ENCODE peak calls at places on chromosomes 12 and 14, in four cellular contexts. Q is K562, D is HCT116, B is GM12878. N is an unnamed sample.

GRCh38 chr12:95643251-95643650 is 92.0 kb upstream of the USP44 start:
- DNase-seq in Q (no peak), D (no peak), B (no peak), N (no peak)

GRCh38 chr14:70078329-70078728 is 110.4 kb downstream of the SLC8A3 start:
- DNase-seq in Q (no peak), D (no peak), B (no peak), N (no peak)

GRCh38 chr12:43805857-43806736 is at the start of gene TWF1:
- DNase-seq in Q (peak; percentile 89), D (peak; percentile 27), B (no peak), N (peak; percentile 87)

GRCh38 chr12:132559652-132560420 is 50.5 kb downstream of the LRCOL1 start:
- DNase-seq in Q (peak; percentile 94), D (peak; percentile 18), B (no peak), N (peak; percentile 79)

GRCh38 chr12:132604108-132605054 is 6.0 kb downstream of the LRCOL1 start:
- DNase-seq in Q (no peak), D (no peak), B (no peak), N (no peak)

GRCh38 chr12:16606936-16607335 is 974 bp upstream of the LMO3 start:
- DNase-seq in Q (no peak), D (no peak), B (no peak), N (peak; percentile 49)

GRCh38 chr12:107344035-107344808 is 250.9 kb upstream of the CRY1 start:
- DNase-seq in Q (no peak), D (peak; percentile 84), B (no peak), N (no peak)

GRCh38 chr14:59425322-59425945 is 39.7 kb downstream of the GPR135 start:
- DNase-seq in Q (no peak), D (no peak), B (no peak), N (peak; percentile 41)

GRCh38 chr12:93098077-93098476 is 169.0 kb upstream of the EEA1 start:
- DNase-seq in Q (peak; percentile 50), D (peak; percentile 63), B (peak; percentile 51), N (peak; percentile 92)

GRCh38 chr12:110543252-110543959 is 39.7 kb downstream of the PPTC7 start:
- DNase-seq in Q (no peak), D (no peak), B (peak; percentile 90), N (no peak)

GRCh38 chr14:99520571-99521081 is 39.4 kb downstream of the CCNK start:
- DNase-seq in Q (no peak), D (no peak), B (no peak), N (no peak)

GRCh38 chr14:87149583-87150354 is 843.2 kb downstream of the GALC start:
- DNase-seq in Q (no peak), D (no peak), B (no peak), N (peak; percentile 97)

GRCh38 chr14:69240527-69241173 is 19.3 kb upstream of the GALNT16 start:
- DNase-seq in Q (no peak), D (no peak), B (no peak), N (no peak)

GRCh38 chr14:68359862-68360552 is 432.9 kb downstream of the ZFP36L1 start:
- DNase-seq in Q (no peak), D (peak; percentile 37), B (no peak), N (no peak)

GRCh38 chr12:131132118-131132892 is 178.6 kb downstream of the ADGRD1 start:
- DNase-seq in Q (peak; percentile 83), D (peak; percentile 47), B (no peak), N (peak; percentile 92)

GRCh38 chr12:46268617-46269428 is at the start of gene SLC38A1:
- DNase-seq in Q (peak; percentile 80), D (peak; percentile 62), B (no peak), N (peak; percentile 89)

GRCh38 chr12:112843272-112843671 is 51.7 kb downstream of the RPH3A start:
- DNase-seq in Q (no peak), D (no peak), B (no peak), N (no peak)

GRCh38 chr14:41285193-41285748 is 321.4 kb upstream of the LRFN5 start:
- DNase-seq in Q (no peak), D (no peak), B (no peak), N (peak; percentile 66)

GRCh38 chr14:73424453-73424852 is 33.9 kb downstream of the NUMB start:
- DNase-seq in Q (no peak), D (no peak), B (no peak), N (no peak)

GRCh38 chr12:115953450-115953849 is 324.0 kb downstream of the MED13L start:
- DNase-seq in Q (no peak), D (no peak), B (no peak), N (no peak)

GRCh38 chr12:105986779-105987686 is 151.7 kb downstream of the NUAK1 start:
- DNase-seq in Q (no peak), D (no peak), B (no peak), N (no peak)

GRCh38 chr12:19810213-19810612 is 370.9 kb downstream of the AEBP2 start:
- DNase-seq in Q (no peak), D (no peak), B (no peak), N (no peak)

GRCh38 chr12:6377667-6377994 is 2.3 kb upstream of the SCNN1A start:
- DNase-seq in Q (no peak), D (no peak), B (no peak), N (no peak)

GRCh38 chr14:66495214-66496098 is 9.3 kb downstream of the CCDC196 start:
- DNase-seq in Q (peak; percentile 20), D (peak; percentile 39), B (peak; percentile 45), N (peak; percentile 69)

GRCh38 chr12:96434107-96434506 is 33.9 kb upstream of the CDK17 start:
- DNase-seq in Q (no peak), D (no peak), B (no peak), N (no peak)

GRCh38 chr12:120764766-120765165 is 39.1 kb downstream of the ACADS start:
- DNase-seq in Q (no peak), D (no peak), B (no peak), N (no peak)

GRCh38 chr12:89597210-89597609 is 71.4 kb upstream of the POC1B start:
- DNase-seq in Q (no peak), D (no peak), B (no peak), N (no peak)

GRCh38 chr14:103732868-103733626 is 17.4 kb downstream of the ZFYVE21 start:
- DNase-seq in Q (no peak), D (no peak), B (no peak), N (no peak)

GRCh38 chr12:123242083-123242904 is 9.1 kb downstream of the MTRFR start:
- DNase-seq in Q (no peak), D (no peak), B (no peak), N (no peak)

GRCh38 chr14:79510659-79511058 is 700.6 kb downstream of the DIO2 start:
- DNase-seq in Q (no peak), D (no peak), B (no peak), N (no peak)

GRCh38 chr12:85329913-85330312 is 49.9 kb downstream of the ALX1 start:
- DNase-seq in Q (no peak), D (no peak), B (no peak), N (no peak)

GRCh38 chr12:125128380-125128779 is 63.1 kb downstream of the AACS start:
- DNase-seq in Q (no peak), D (no peak), B (no peak), N (no peak)

GRCh38 chr12:127125607-127126259 is 1141.2 kb upstream of the TMEM132C start:
- DNase-seq in Q (peak; percentile 80), D (peak; percentile 97), B (peak; percentile 56), N (no peak)

GRCh38 chr14:74437654-74438053 is 11.6 kb upstream of the SYNDIG1L start:
- DNase-seq in Q (no peak), D (no peak), B (no peak), N (peak; percentile 69)

GRCh38 chr14:105489607-105490317 is 1.3 kb upstream of the TEDC1 start:
- DNase-seq in Q (peak; percentile 63), D (peak; percentile 85), B (peak; percentile 55), N (peak; percentile 93)

GRCh38 chr12:70785896-70786295 is 134.6 kb downstream of the PTPRR start:
- DNase-seq in Q (no peak), D (no peak), B (no peak), N (no peak)
- H3K4me1 ChIP-seq in Q (peaks cover 7% of the 10 kb centered on the region), D (no peaks in the 10 kb centered on the region), B (no peaks in the 10 kb centered on the region), N (peaks cover 6% of the 10 kb centered on the region)

GRCh38 chr14:80956105-80956504 is 684 bp downstream of the TSHR start:
- DNase-seq in Q (no peak), D (no peak), B (no peak), N (no peak)

GRCh38 chr14:80956922-80957321 is 1.5 kb downstream of the TSHR start:
- DNase-seq in Q (no peak), D (no peak), B (no peak), N (no peak)

GRCh38 chr14:80955434-80955939 is at the start of gene TSHR:
- DNase-seq in Q (no peak), D (no peak), B (no peak), N (peak; percentile 58)

GRCh38 chr14:80959448-80960006 is 4.1 kb downstream of the TSHR start:
- DNase-seq in Q (no peak), D (no peak), B (peak; percentile 91), N (no peak)

GRCh38 chr14:80958258-80958657 is 2.8 kb downstream of the TSHR start:
- DNase-seq in Q (no peak), D (no peak), B (no peak), N (no peak)
- TF ChIP-seq REST in Q (no peak), D (no peak), B (no peak), N (no peak)

GRCh38 chr12:53738834-53739284 is 11.6 kb upstream of the CALCOCO1 start:
- DNase-seq in Q (no peak), D (no peak), B (no peak), N (peak; percentile 58)
- TF ChIP-seq EZH2 in Q (no peak), D (no peak), B (no peak), N (no peak)

GRCh38 chr12:27564612-27565213 is 40.7 kb downstream of the PPFIBP1 start:
- DNase-seq in Q (no peak), D (no peak), B (no peak), N (no peak)
- H3K4me1 ChIP-seq in Q (no peaks in the 10 kb centered on the region), D (peaks cover 21% of the 10 kb centered on the region), B (no peaks in the 10 kb centered on the region), N (peaks cover 20% of the 10 kb centered on the region)

GRCh38 chr12:67268335-67268895 is 743 bp upstream of the CAND1 start:
- DNase-seq in Q (peak; percentile 95), D (peak; percentile 98), B (no peak), N (peak; percentile 98)
- TF ChIP-seq REST in Q (no peak), D (no peak), B (no peak), N (no peak)

N was measured in GM23338.